ENCODE peak calls at places on chromosomes 2 and 18, in nine cellular contexts. H is HepG2, N is transverse colon, Q is A549, E is ovary, L is SK-N-SH, J is esophagus muscularis mucosa, K is K562, G is GM12878. W is an unnamed sample. For H3K4me1, the result is how much of the 10 kb centered on the place peaks cover.

GRCh38 chr2:240139011-240139441 is 1.4 kb downstream of the OTOS start:
- DNase-seq in Q (no peak), N (no peak), J (no peak), G (no peak), H (no peak), K (no peak), L (no peak), E (peak), W (no peak)

GRCh38 chr2:165440367-165440766 is 29.1 kb upstream of the CSRNP3 start:
- DNase-seq in K (no peak), L (peak), J (no peak), N (no peak), Q (no peak), H (no peak), G (no peak), E (peak), W (no peak)

GRCh38 chr2:226575928-226576327 is 223.7 kb downstream of the IRS1 start:
- DNase-seq in J (no peak), K (no peak), H (no peak), E (no peak), Q (no peak), L (no peak), G (no peak), N (no peak), W (no peak)

GRCh38 chr2:63772061-63772460 is 69.6 kb upstream of the UGP2 start:
- DNase-seq in J (no peak), L (no peak), G (no peak), E (no peak), K (no peak), N (no peak), Q (no peak), H (no peak), W (no peak)

GRCh38 chr18:22711381-22711717 is 221.8 kb upstream of the RBBP8 start:
- DNase-seq in E (no peak), G (no peak), K (no peak), Q (peak), N (no peak), H (peak), J (no peak), L (no peak), W (no peak)

GRCh38 chr2:9205963-9206948 is at the start of gene ASAP2:
- DNase-seq in Q (peak), N (peak), H (peak), J (no peak), L (peak), G (no peak), K (peak), E (peak), W (peak)

GRCh38 chr2:141201161-141201560 is 929.7 kb downstream of the LRP1B start:
- DNase-seq in H (no peak), J (no peak), E (no peak), N (no peak), L (no peak), G (no peak), K (no peak), Q (no peak), W (no peak)

GRCh38 chr2:112175958-112176573 is 37.9 kb downstream of the FBLN7 start:
- DNase-seq in L (no peak), G (no peak), H (no peak), E (no peak), K (no peak), Q (no peak), J (no peak), N (no peak), W (no peak)

GRCh38 chr2:43130548-43130875 is 95.9 kb downstream of the ZFP36L2 start:
- DNase-seq in K (no peak), L (peak), J (no peak), E (no peak), N (no peak), G (no peak), H (no peak), Q (no peak), W (no peak)

GRCh38 chr2:43131890-43132522 is 94.4 kb downstream of the ZFP36L2 start:
- DNase-seq in N (no peak), L (peak), G (no peak), J (no peak), H (no peak), K (no peak), Q (no peak), E (no peak), W (no peak)

GRCh38 chr2:43129676-43130547 is 96.5 kb downstream of the ZFP36L2 start:
- DNase-seq in E (no peak), H (peak), N (peak), L (peak), Q (no peak), G (no peak), K (no peak), J (no peak), W (peak)

GRCh38 chr2:43132523-43133301 is 93.7 kb downstream of the ZFP36L2 start:
- DNase-seq in K (no peak), J (no peak), G (no peak), H (no peak), N (no peak), E (no peak), L (peak), Q (no peak), W (no peak)

GRCh38 chr2:43131051-43131889 is 95.1 kb downstream of the ZFP36L2 start:
- DNase-seq in E (no peak), N (peak), J (peak), G (no peak), L (peak), K (peak), H (peak), Q (peak), W (peak)
- TF ChIP-seq CTCF in E (no peak), N (peak), J (peak), G (peak), L (peak), K (peak), H (peak), Q (peak), W (peak)

GRCh38 chr2:109326306-109326705 is 197.3 kb downstream of the SH3RF3 start:
- DNase-seq in K (no peak), Q (no peak), H (no peak), J (no peak), L (no peak), E (no peak), G (no peak), N (no peak), W (no peak)
- H3K4me1 ChIP-seq in K (under half), Q (under half), H (under half), J (under half), L (under half), E (under half), G (under half), N (under half), W (under half)

GRCh38 chr2:151961558-151961957 is 133.3 kb upstream of the ARL5A start:
- DNase-seq in E (no peak), G (no peak), L (no peak), K (no peak), J (no peak), Q (no peak), N (no peak), H (no peak), W (no peak)
- TF ChIP-seq EP300 in E (no peak), G (no peak), L (no peak), K (no peak), J (no peak), Q (no peak), N (no peak), H (no peak), W (no peak)

GRCh38 chr2:15797231-15797945 is 143.0 kb upstream of the MYCN start:
- DNase-seq in N (no peak), J (no peak), K (peak), L (peak), Q (no peak), H (no peak), E (no peak), G (no peak), W (no peak)
- TF ChIP-seq CTCF in N (no peak), J (no peak), K (peak), L (no peak), Q (peak), H (peak), E (no peak), G (peak), W (no peak)

GRCh38 chr18:51165296-51165695 is 32.2 kb downstream of the MEX3C start:
- DNase-seq in H (no peak), K (no peak), E (no peak), Q (no peak), N (no peak), J (no peak), L (no peak), G (no peak), W (no peak)
- H3K4me1 ChIP-seq in H (under half), K (under half), E (under half), Q (under half), N (under half), J (under half), L (under half), G (under half), W (under half)

DNA sequence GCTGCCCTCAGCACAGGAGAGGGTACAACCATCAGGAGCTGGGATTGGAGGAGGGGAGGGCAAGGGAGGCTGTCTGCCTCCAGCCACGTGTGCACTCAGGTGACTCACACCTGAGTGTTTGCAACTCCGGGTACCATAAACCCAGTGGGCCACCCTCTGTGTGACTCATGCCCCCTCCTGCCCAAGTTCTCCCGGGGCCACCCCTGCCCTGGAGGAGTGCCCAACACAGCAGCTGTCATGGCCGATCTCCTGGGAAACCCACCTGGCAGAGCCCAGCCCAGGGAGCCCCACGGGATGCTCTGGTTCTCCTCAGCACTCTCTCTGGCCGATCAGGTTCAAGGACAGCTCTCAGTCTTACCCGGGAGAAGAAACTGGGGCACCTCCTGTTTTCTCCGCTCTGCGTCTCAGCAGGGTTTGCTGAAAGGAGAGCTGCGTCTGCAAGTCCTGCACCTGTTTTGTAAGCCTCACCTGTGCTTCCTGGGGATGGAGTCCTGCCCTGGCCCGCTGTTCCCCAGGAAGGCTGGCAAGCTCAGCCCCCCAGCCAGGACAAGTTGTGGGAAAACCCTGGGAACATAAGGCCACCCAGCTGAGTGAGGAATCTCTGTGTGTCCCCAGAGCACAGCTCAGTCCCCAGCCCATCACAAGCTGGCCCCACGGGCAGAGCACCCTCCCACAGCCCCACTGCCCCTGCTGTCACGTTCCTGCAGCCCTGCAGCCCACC is 44.0 kb upstream of the UBE2F start:
- DNase-seq in E (peak), Q (peak), K (no peak), G (no peak), J (no peak), N (no peak), L (peak), H (no peak), W (no peak)
- TF ChIP-seq EP300 in E (no peak), Q (no peak), K (no peak), G (no peak), J (no peak), N (no peak), L (no peak), H (no peak), W (no peak)

GRCh38 chr2:60843006-60843405 is 38.4 kb upstream of the REL start:
- DNase-seq in N (no peak), L (no peak), K (no peak), E (no peak), Q (no peak), H (no peak), G (no peak), J (no peak), W (no peak)
- TF ChIP-seq CTCF in N (no peak), L (no peak), K (no peak), E (no peak), Q (no peak), H (no peak), G (no peak), J (no peak), W (no peak)